ENCODE peak calls at places on chromosome 12, in nine cellular contexts. T is CD4-positive, alpha-beta T cell; H is lower leg skin; Z is kidney epithelial cell; C is heart left ventricle; L is GM12865; B is WTC11; V is SK-N-SH; K is upper lobe of right lung. Y is an unnamed sample.

GRCh38 chr12:42296503-42297109 is 29.3 kb downstream of the ZCRB1 start:
- DNase-seq in K (no peak), C (no peak), Z (no peak), V (no peak), L (peak; percentile 75), B (no peak), T (no peak), H (no peak), Y (no peak)

GRCh38 chr12:121719926-121720414 is 7.4 kb downstream of the TMEM120B start:
- DNase-seq in T (no peak), H (no peak), V (no peak), K (no peak), C (no peak), B (no peak), L (no peak), Z (peak; percentile 90), Y (no peak)

GRCh38 chr12:116385486-116386217 is 108.2 kb upstream of the MED13L start:
- DNase-seq in K (no peak), T (no peak), H (no peak), B (no peak), Z (no peak), V (no peak), C (no peak), L (no peak), Y (no peak)

GRCh38 chr12:46492471-46493351 is 120.1 kb upstream of the SLC38A2 start:
- DNase-seq in Z (peak; percentile 80), C (no peak), H (no peak), B (no peak), L (no peak), V (no peak), T (no peak), K (no peak), Y (no peak)

GRCh38 chr12:75738486-75738885 is 227.1 kb upstream of the KRR1 start:
- DNase-seq in H (no peak), T (no peak), C (no peak), Z (no peak), V (no peak), L (peak; percentile 52), B (no peak), K (no peak), Y (peak; percentile 50)

GRCh38 chr12:58950739-58951100 is 30.4 kb upstream of the LRIG3 start:
- DNase-seq in L (no peak), H (no peak), C (no peak), V (no peak), B (no peak), K (no peak), Z (no peak), T (no peak), Y (no peak)

GRCh38 chr12:28622416-28622815 is 432.2 kb downstream of the CCDC91 start:
- DNase-seq in L (no peak), C (no peak), H (no peak), V (no peak), T (no peak), B (no peak), K (no peak), Z (no peak), Y (no peak)

GRCh38 chr12:84632556-84632955 is 280.0 kb downstream of the SLC6A15 start:
- DNase-seq in C (no peak), L (no peak), H (no peak), B (no peak), T (no peak), V (no peak), Z (peak; percentile 63), K (no peak), Y (no peak)

GRCh38 chr12:92408072-92408900 is 262.6 kb upstream of the BTG1 start:
- DNase-seq in V (peak; percentile 55), C (no peak), L (peak; percentile 87), K (no peak), T (no peak), Z (no peak), B (peak; percentile 55), H (no peak), Y (peak; percentile 38)

GRCh38 chr12:1429980-1430379 is 164.4 kb downstream of the FBXL14 start:
- DNase-seq in K (no peak), H (no peak), L (no peak), B (no peak), V (no peak), Z (peak; percentile 25), C (no peak), T (no peak), Y (no peak)

GRCh38 chr12:87344699-87345098 is 684.5 kb downstream of the C12orf50 start:
- DNase-seq in B (no peak), Z (no peak), T (no peak), H (no peak), L (no peak), V (no peak), K (no peak), C (no peak), Y (no peak)

GRCh38 chr12:68609955-68610434 is 704 bp upstream of the RAP1B start:
- DNase-seq in Z (no peak), C (no peak), V (peak; percentile 13), L (peak; percentile 55), H (no peak), T (no peak), K (no peak), B (no peak), Y (no peak)

GRCh38 chr12:68610435-68611093 is at the start of gene RAP1B:
- DNase-seq in T (peak; percentile 85), K (peak; percentile 95), C (peak; percentile 94), Z (peak; percentile 43), L (peak; percentile 95), V (peak; percentile 98), B (peak; percentile 80), H (peak; percentile 84), Y (peak; percentile 96)

GRCh38 chr12:68612245-68612644 is 1.5 kb downstream of the RAP1B start:
- DNase-seq in C (no peak), V (no peak), T (no peak), H (no peak), B (no peak), K (no peak), Z (no peak), L (peak; percentile 30), Y (no peak)

GRCh38 chr12:68612675-68613074 is 2.0 kb downstream of the RAP1B start:
- DNase-seq in K (no peak), C (no peak), V (no peak), L (peak; percentile 36), H (no peak), Z (no peak), T (no peak), B (no peak), Y (no peak)

DNA sequence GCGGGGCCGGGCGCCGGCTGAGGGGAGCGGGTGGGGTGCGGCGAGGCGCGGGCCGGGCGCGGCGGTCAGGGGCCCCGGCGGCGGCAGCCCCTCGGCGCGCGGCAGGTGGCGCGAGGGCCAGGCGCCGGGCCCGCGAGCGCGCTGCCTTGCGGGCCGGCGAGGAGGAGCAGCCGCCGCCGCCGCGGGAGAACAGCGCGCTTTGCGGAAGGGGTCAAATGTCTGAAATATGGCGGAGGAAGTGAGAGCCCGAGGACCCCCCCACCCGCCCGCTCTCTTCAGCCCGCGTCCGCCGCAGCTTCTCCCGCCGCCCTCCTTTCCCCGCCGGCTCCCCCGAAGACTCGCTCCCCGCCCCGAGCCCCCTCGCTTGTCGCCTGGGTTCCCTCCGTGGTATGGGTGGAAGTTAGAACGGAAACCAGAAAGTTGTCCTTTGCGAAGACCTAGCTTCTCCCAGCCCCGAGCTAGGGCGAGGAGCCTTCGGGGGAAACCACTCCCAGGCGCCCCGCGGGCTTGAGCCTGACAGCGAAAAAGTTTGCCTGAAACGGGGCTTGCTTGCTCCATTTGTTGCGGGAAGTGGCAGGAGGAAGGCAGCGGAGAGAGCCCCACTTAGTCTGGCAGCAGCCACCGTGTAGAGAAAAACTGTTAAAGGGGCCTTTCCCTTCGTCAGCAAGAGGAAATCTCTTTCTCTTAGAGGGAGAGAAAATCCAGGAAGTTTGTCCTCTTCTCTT is 557 bp downstream of the RAP1B start:
- DNase-seq in C (peak; percentile 71), V (peak; percentile 82), Z (no peak), L (peak; percentile 65), H (peak; percentile 77), T (peak; percentile 22), K (peak; percentile 81), B (peak; percentile 63), Y (peak; percentile 50)
- TF ChIP-seq CTCF in C (no peak), V (no peak), Z (no peak), L (no peak), H (no peak), T (no peak), K (no peak), B (no peak), Y (no peak)

DNA sequence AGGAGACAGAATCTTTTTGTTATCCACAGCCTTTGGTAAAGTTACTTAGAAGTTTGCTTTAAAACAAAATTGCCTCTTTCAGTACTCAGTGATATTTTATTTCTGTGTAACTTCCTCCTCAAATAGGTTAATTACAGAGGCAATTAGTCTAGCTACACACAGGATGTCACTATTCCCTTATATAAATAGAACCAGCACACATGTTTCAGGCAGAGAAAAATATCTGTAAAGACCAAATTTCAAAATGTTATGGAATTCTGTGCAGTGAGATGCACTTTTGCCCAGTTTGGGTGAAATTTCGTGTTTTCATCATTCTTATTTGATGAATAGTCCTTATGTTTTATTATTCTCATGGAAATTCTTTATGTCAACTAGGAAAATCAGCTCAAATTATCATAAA is 410.6 kb upstream of the SOX5 start:
- DNase-seq in C (no peak), B (no peak), Z (no peak), T (no peak), H (no peak), L (no peak), V (no peak), K (no peak), Y (no peak)
- TF ChIP-seq CTCF in C (no peak), B (no peak), Z (no peak), T (no peak), H (no peak), L (no peak), V (peak; percentile 11), K (no peak), Y (no peak)

GRCh38 chr12:11719678-11720099 is 70.2 kb downstream of the ETV6 start:
- DNase-seq in C (peak; percentile 65), T (no peak), V (peak; percentile 58), L (no peak), B (no peak), Z (peak; percentile 76), K (peak; percentile 81), H (peak; percentile 35), Y (no peak)
- TF ChIP-seq CTCF in C (no peak), T (no peak), V (no peak), L (no peak), B (no peak), Z (no peak), K (no peak), H (no peak), Y (no peak)

GRCh38 chr12:52327830-52328500 is 6.8 kb upstream of the KRT83 start:
- DNase-seq in B (no peak), L (no peak), Z (no peak), C (no peak), V (no peak), H (no peak), T (no peak), K (no peak), Y (no peak)
- TF ChIP-seq CTCF in B (no peak), L (no peak), Z (no peak), C (no peak), V (no peak), H (no peak), T (peak; percentile 17), K (no peak), Y (no peak)

Y was measured in GM10248.